ENCODE peak calls at places on chromosomes 3 and 15, in nine cellular contexts. L, I, Z, O, M, D, F, W and S are unnamed samples.

GRCh38 chr3:117433439-117433838 is 723.9 kb downstream of the TUSC7 start:
- DNase-seq in L (no peak), I (no peak), Z (no peak), O (no peak), M (no peak), D (no peak), F (no peak), W (peak; percentile 30), S (no peak)

GRCh38 chr3:51718547-51719412 is 11.9 kb downstream of the GRM2 start:
- DNase-seq in L (no peak), I (peak; percentile 73), Z (peak; percentile 71), O (peak; percentile 45), M (no peak), D (no peak), F (peak; percentile 19), W (peak; percentile 28), S (peak; percentile 3)

GRCh38 chr3:181278468-181279238 is 289.1 kb upstream of the DNAJC19 start:
- DNase-seq in L (no peak), I (no peak), Z (no peak), O (no peak), M (no peak), D (no peak), F (no peak), W (peak; percentile 6), S (no peak)

GRCh38 chr3:71903141-71903540 is 118.2 kb upstream of the PROK2 start:
- DNase-seq in L (no peak), I (no peak), Z (peak; percentile 69), O (no peak), M (no peak), D (no peak), F (peak; percentile 5), W (no peak), S (no peak)

GRCh38 chr3:45078910-45079522 is 52.9 kb downstream of the CLEC3B start:
- DNase-seq in L (no peak), I (peak; percentile 47), Z (no peak), O (no peak), M (no peak), D (no peak), F (peak; percentile 66), W (no peak), S (no peak)

GRCh38 chr3:30661107-30661873 is 54.9 kb downstream of the TGFBR2 start:
- DNase-seq in L (no peak), I (no peak), Z (no peak), O (no peak), M (no peak), D (no peak), F (no peak), W (no peak), S (no peak)

GRCh38 chr3:113264249-113264648 is 52.9 kb downstream of the BOC start:
- DNase-seq in L (no peak), I (no peak), Z (no peak), O (no peak), M (no peak), D (peak; percentile 6), F (no peak), W (peak; percentile 72), S (no peak)

GRCh38 chr3:185729335-185729715 is 95.5 kb downstream of the IGF2BP2 start:
- DNase-seq in L (no peak), I (no peak), Z (no peak), O (no peak), M (no peak), D (no peak), F (peak; percentile 85), W (no peak), S (no peak)

GRCh38 chr15:74598126-74598842 is 17.4 kb upstream of the CLK3 start:
- DNase-seq in L (peak; percentile 69), I (peak; percentile 95), Z (peak; percentile 96), O (peak; percentile 94), M (peak; percentile 97), D (peak; percentile 97), F (peak; percentile 85), W (no peak), S (peak; percentile 84)

GRCh38 chr15:100090411-100090810 is 251.4 kb downstream of the ADAMTS17 start:
- DNase-seq in L (no peak), I (no peak), Z (no peak), O (no peak), M (peak; percentile 25), D (no peak), F (no peak), W (no peak), S (no peak)

GRCh38 chr15:82624008-82624407 is 23.2 kb downstream of the CPEB1 start:
- DNase-seq in L (no peak), I (no peak), Z (no peak), O (no peak), M (no peak), D (no peak), F (no peak), W (no peak), S (no peak)

GRCh38 chr15:50126072-50126471 is 7.0 kb upstream of the ATP8B4 start:
- DNase-seq in L (no peak), I (no peak), Z (no peak), O (no peak), M (no peak), D (no peak), F (no peak), W (no peak), S (no peak)

GRCh38 chr3:18007980-18008379 is 265.5 kb upstream of the TBC1D5 start:
- DNase-seq in L (no peak), I (no peak), Z (no peak), O (no peak), M (no peak), D (no peak), F (no peak), W (no peak), S (no peak)

GRCh38 chr15:101489633-101490407 is at the start of gene PCSK6:
- DNase-seq in L (no peak), I (peak; percentile 57), Z (no peak), O (peak; percentile 50), M (no peak), D (no peak), F (no peak), W (peak; percentile 10), S (no peak)

GRCh38 chr3:156160653-156161052 is 40.3 kb downstream of the KCNAB1 start:
- DNase-seq in L (no peak), I (no peak), Z (no peak), O (no peak), M (no peak), D (no peak), F (no peak), W (no peak), S (no peak)

GRCh38 chr3:179069762-179070390 is 1.7 kb downstream of the ZMAT3 start:
- DNase-seq in L (no peak), I (no peak), Z (no peak), O (no peak), M (no peak), D (no peak), F (peak; percentile 64), W (peak; percentile 61), S (no peak)

DNA sequence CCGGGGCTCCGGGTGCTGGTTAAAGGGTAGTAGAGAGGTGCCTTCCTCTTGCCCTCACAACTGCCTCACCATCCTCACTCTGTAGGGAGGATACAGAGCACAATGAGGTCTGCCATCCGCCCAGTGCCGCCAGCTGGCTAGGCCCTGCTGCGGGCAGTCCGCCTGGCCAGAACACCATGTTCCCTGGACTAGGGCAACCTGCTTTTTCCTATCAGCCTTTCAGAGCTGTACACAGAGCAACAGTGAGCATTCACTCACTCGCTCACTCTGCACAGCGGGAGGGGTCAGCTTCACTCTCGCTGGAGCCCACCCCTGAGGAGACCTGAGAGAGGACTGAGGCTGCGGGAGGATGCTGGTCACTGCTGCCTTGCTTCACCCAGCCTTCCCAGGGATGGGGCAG is 218.7 kb upstream of the CHRNA7 start:
- DNase-seq in L (no peak), I (no peak), Z (no peak), O (no peak), M (no peak), D (no peak), F (no peak), W (no peak), S (no peak)
- H3K9me3 ChIP-seq in L (peaks cover 7% of the 10 kb centered on the region), I (no peaks in the 10 kb centered on the region), Z (no peaks in the 10 kb centered on the region), O (peaks cover 5% of the 10 kb centered on the region), M (no peaks in the 10 kb centered on the region), D (no peaks in the 10 kb centered on the region), F (no peaks in the 10 kb centered on the region), W (no peaks in the 10 kb centered on the region), S (no peaks in the 10 kb centered on the region)

DNA sequence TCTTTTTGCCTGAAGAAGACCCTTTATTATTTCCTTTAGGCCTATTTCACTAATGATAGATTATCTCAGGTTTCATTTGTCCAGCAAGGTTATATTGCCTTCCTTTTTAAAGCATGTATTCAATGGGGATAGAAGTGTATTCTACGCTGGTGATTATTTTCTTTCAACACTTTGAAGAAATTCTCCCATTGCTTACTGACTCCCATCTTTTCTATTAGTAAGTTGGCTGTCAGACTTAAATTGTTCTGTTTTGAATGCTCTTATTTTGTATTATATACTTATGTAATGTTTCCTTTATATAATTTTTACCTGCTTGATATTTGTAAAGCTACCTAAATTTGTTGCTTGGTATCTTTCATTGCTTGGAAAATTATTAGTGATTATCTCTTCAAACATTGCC is 445.1 kb upstream of the RASGRP1 start:
- DNase-seq in L (no peak), I (no peak), Z (no peak), O (no peak), M (no peak), D (no peak), F (no peak), W (no peak), S (no peak)
- H3K9me3 ChIP-seq in L (peaks cover 32% of the 10 kb centered on the region), I (peaks cover 14% of the 10 kb centered on the region), Z (peaks cover 3% of the 10 kb centered on the region), O (peaks cover 11% of the 10 kb centered on the region), M (peaks cover 2% of the 10 kb centered on the region), D (peaks cover 4% of the 10 kb centered on the region), F (no peaks in the 10 kb centered on the region), W (no peaks in the 10 kb centered on the region), S (peaks cover 9% of the 10 kb centered on the region)

GRCh38 chr15:25244731-25245585 is 193.9 kb downstream of the UBE3A start:
- DNase-seq in L (no peak), I (peak; percentile 3), Z (peak; percentile 27), O (peak; percentile 8), M (no peak), D (no peak), F (no peak), W (no peak), S (no peak)

GRCh38 chr15:25243800-25244097 is 195.1 kb downstream of the UBE3A start:
- DNase-seq in L (no peak), I (peak; percentile 2), Z (peak; percentile 32), O (peak; percentile 4), M (no peak), D (no peak), F (no peak), W (no peak), S (no peak)

GRCh38 chr15:25242166-25242879 is 196.5 kb downstream of the UBE3A start:
- DNase-seq in L (no peak), I (no peak), Z (peak; percentile 15), O (peak; percentile 3), M (no peak), D (no peak), F (no peak), W (no peak), S (no peak)

GRCh38 chr15:25241241-25241801 is 197.5 kb downstream of the UBE3A start:
- DNase-seq in L (no peak), I (no peak), Z (peak; percentile 26), O (peak; percentile 1), M (no peak), D (no peak), F (no peak), W (no peak), S (no peak)

GRCh38 chr15:25242957-25243799 is 195.6 kb downstream of the UBE3A start:
- DNase-seq in L (no peak), I (no peak), Z (peak; percentile 35), O (peak; percentile 3), M (no peak), D (peak; percentile 41), F (no peak), W (no peak), S (peak; percentile 3)
- H3K9me3 ChIP-seq in L (peaks cover 94% of the 10 kb centered on the region), I (peaks cover 7% of the 10 kb centered on the region), Z (peaks cover 4% of the 10 kb centered on the region), O (no peaks in the 10 kb centered on the region), M (no peaks in the 10 kb centered on the region), D (no peaks in the 10 kb centered on the region), F (no peaks in the 10 kb centered on the region), W (peaks cover 3% of the 10 kb centered on the region), S (no peaks in the 10 kb centered on the region)

GRCh38 chr15:20295238-20295811 is 246.3 kb downstream of the GOLGA6L6 start:
- DNase-seq in L (no peak), I (no peak), Z (no peak), O (no peak), M (peak; percentile 29), D (peak; percentile 82), F (no peak), W (no peak), S (no peak)
- H3K9me3 ChIP-seq in L (peaks cover 14% of the 10 kb centered on the region), I (peaks cover 4% of the 10 kb centered on the region), Z (no peaks in the 10 kb centered on the region), O (no peaks in the 10 kb centered on the region), M (no peaks in the 10 kb centered on the region), D (no peaks in the 10 kb centered on the region), F (peaks cover 3% of the 10 kb centered on the region), W (peaks cover 42% of the 10 kb centered on the region), S (no peaks in the 10 kb centered on the region)